ENCODE peak calls at places on chromosomes 11 and 22, in eight cellular contexts. E is mesendoderm; N is neuronal stem cell; O is CD8-positive, alpha-beta memory T cell; A is right lobe of liver; L is heart left ventricle; W is keratinocyte; F is testis. U is an unnamed sample.

GRCh38 chr11:89545701-89546100 is 54.5 kb upstream of the NOX4 start:
- DNase-seq in E (no peak), N (no peak), O (no peak), A (no peak), L (no peak), W (no peak), F (no peak), U (no peak)

GRCh38 chr11:59550842-59551650 is 39.7 kb downstream of the OR4D9 start:
- DNase-seq in E (peak; percentile 97), N (peak; percentile 91), O (peak; percentile 60), A (peak; percentile 64), L (peak; percentile 76), W (no peak), F (peak; percentile 87), U (peak; percentile 92)

GRCh38 chr11:79686703-79687419 is 246.0 kb upstream of the TENM4 start:
- DNase-seq in E (no peak), N (no peak), O (no peak), A (no peak), L (no peak), W (no peak), F (no peak), U (no peak)

GRCh38 chr11:105177658-105178057 is 38.1 kb upstream of the CARD18 start:
- DNase-seq in E (peak; percentile 2), N (no peak), O (no peak), A (no peak), L (no peak), W (no peak), F (no peak), U (no peak)

GRCh38 chr11:23976369-23976768 is 520.5 kb upstream of the LUZP2 start:
- DNase-seq in E (no peak), N (no peak), O (no peak), A (no peak), L (no peak), W (no peak), F (no peak), U (no peak)

GRCh38 chr11:75499423-75500305 is 26.1 kb downstream of the GDPD5 start:
- DNase-seq in E (peak; percentile 72), N (no peak), O (no peak), A (no peak), L (peak; percentile 45), W (no peak), F (peak; percentile 67), U (peak; percentile 89)

GRCh38 chr22:47395481-47395880 is 633.0 kb downstream of the TBC1D22A start:
- DNase-seq in E (no peak), N (no peak), O (no peak), A (peak; percentile 15), L (no peak), W (no peak), F (no peak), U (no peak)

GRCh38 chr11:74992852-74993251 is 4.1 kb downstream of the NEU3 start:
- DNase-seq in E (no peak), N (no peak), O (no peak), A (no peak), L (no peak), W (no peak), F (no peak), U (no peak)

GRCh38 chr22:37419916-37420655 is 7.2 kb downstream of the ELFN2 start:
- DNase-seq in E (peak; percentile 63), N (no peak), O (no peak), A (no peak), L (no peak), W (no peak), F (no peak), U (no peak)

GRCh38 chr11:75424396-75424795 is 8.6 kb downstream of the KLHL35 start:
- DNase-seq in E (peak; percentile 71), N (peak; percentile 61), O (no peak), A (no peak), L (no peak), W (no peak), F (no peak), U (no peak)

GRCh38 chr11:88535266-88535665 is 197.7 kb upstream of the CTSC start:
- DNase-seq in E (no peak), N (no peak), O (no peak), A (no peak), L (no peak), W (no peak), F (no peak), U (no peak)

GRCh38 chr22:43851979-43852307 is 10.4 kb downstream of the SULT4A1 start:
- DNase-seq in E (no peak), N (no peak), O (no peak), A (no peak), L (no peak), W (no peak), F (no peak), U (peak; percentile 1)

GRCh38 chr11:47216141-47216798 is 1.5 kb downstream of the DDB2 start:
- DNase-seq in E (peak; percentile 26), N (no peak), O (peak; percentile 14), A (no peak), L (peak; percentile 35), W (no peak), F (peak; percentile 40), U (no peak)

GRCh38 chr22:46934746-46935491 is 172.5 kb downstream of the TBC1D22A start:
- DNase-seq in E (peak; percentile 74), N (no peak), O (no peak), A (no peak), L (no peak), W (peak; percentile 60), F (no peak), U (no peak)

GRCh38 chr22:44698531-44699421 is 3.2 kb upstream of the PRR5 start:
- DNase-seq in E (peak; percentile 91), N (peak; percentile 52), O (no peak), A (no peak), L (peak; percentile 42), W (no peak), F (no peak), U (peak; percentile 81)

GRCh38 chr11:125086633-125087296 is 23.7 kb downstream of the SLC37A2 start:
- DNase-seq in E (no peak), N (no peak), O (no peak), A (no peak), L (no peak), W (no peak), F (no peak), U (peak; percentile 56)

GRCh38 chr11:104001474-104001873 is 35.0 kb upstream of the DDI1 start:
- DNase-seq in E (no peak), N (no peak), O (no peak), A (no peak), L (no peak), W (no peak), F (no peak), U (no peak)

GRCh38 chr11:48004456-48004855 is 24.1 kb downstream of the PTPRJ start:
- DNase-seq in E (no peak), N (no peak), O (no peak), A (no peak), L (no peak), W (no peak), F (no peak), U (no peak)

GRCh38 chr22:35900483-35901168 is 128.0 kb downstream of the RBFOX2 start:
- DNase-seq in E (peak; percentile 78), N (no peak), O (no peak), A (no peak), L (no peak), W (peak; percentile 25), F (no peak), U (no peak)

GRCh38 chr11:6251990-6252473 is 7.6 kb upstream of the CCKBR start:
- DNase-seq in E (no peak), N (no peak), O (no peak), A (no peak), L (no peak), W (no peak), F (peak; percentile 89), U (no peak)
- H3K27ac ChIP-seq in E (no peak overlapping the region), N (no peak overlapping the region), O (no peak overlapping the region), A (no peak overlapping the region), L (no peak overlapping the region), W (no peak overlapping the region), F (peak overlapping the region; percentile 66), U (peak overlapping the region; percentile 51)

GRCh38 chr11:65384301-65384889 is 1.9 kb upstream of the SLC25A45 start:
- DNase-seq in E (no peak), N (no peak), O (peak; percentile 30), A (no peak), L (peak; percentile 27), W (no peak), F (no peak), U (no peak)
- H3K4me1 ChIP-seq in E (peaks cover 5% of the 10 kb centered on the region), N (peaks cover 16% of the 10 kb centered on the region), O (peaks cover 76% of the 10 kb centered on the region), A (no peaks in the 10 kb centered on the region), L (peaks cover 54% of the 10 kb centered on the region), W (peaks cover 59% of the 10 kb centered on the region), F (peaks cover 40% of the 10 kb centered on the region), U (no peaks in the 10 kb centered on the region)

DNA sequence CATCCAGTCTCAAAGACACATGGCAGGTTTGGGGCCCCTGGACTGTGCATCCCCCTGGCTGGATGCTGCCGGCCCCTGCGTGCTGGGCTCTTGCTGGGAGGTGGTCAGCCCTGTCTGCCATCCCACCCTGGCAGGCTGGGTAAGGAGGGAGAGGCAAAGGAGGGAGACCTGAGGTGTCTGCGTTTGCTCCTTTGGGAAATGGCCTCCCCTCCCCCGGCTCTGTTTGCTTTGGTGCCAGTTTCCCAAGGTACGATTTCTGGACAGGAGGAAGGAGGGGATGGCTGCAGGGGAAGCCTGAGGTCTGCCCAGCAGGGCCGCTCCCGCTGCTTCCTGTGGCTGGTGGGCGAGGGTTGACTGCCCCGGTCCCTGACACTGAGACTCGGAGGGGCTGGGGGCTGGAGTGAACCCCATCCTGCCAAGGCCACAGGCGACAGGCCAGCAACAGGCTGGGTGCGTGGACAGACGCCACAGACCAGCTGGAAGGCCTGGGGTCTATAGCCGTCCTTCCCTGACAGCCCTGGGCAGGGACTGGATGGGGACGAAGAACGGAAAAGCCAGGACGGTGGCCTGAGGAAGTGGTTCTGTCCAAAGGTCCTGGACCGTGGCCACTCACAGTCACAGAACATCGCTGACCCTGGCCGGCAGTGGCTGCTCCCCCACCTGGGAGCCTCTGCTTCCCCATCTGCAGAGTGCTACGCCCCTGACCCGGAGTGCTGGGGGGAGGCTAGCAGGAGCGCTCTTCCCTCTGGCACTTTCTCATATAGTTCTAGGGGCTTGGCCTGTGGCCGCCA is 38.0 kb downstream of the OSBPL5 start:
- DNase-seq in E (no peak), N (no peak), O (no peak), A (peak; percentile 21), L (peak; percentile 18), W (no peak), F (no peak), U (peak; percentile 73)
- H3K27ac ChIP-seq in E (no peak overlapping the region), N (no peak overlapping the region), O (no peak overlapping the region), A (no peak overlapping the region), L (peak overlapping the region; percentile 60), W (no peak overlapping the region), F (no peak overlapping the region), U (peak overlapping the region; percentile 20)

GRCh38 chr11:110798231-110798630 is 86.0 kb upstream of the ARHGAP20 start:
- DNase-seq in E (no peak), N (no peak), O (no peak), A (no peak), L (no peak), W (no peak), F (no peak), U (no peak)
- H3K4me1 ChIP-seq in E (no peaks in the 10 kb centered on the region), N (no peaks in the 10 kb centered on the region), O (no peaks in the 10 kb centered on the region), A (no peaks in the 10 kb centered on the region), L (no peaks in the 10 kb centered on the region), W (no peaks in the 10 kb centered on the region), F (no peaks in the 10 kb centered on the region), U (no peaks in the 10 kb centered on the region)

DNA sequence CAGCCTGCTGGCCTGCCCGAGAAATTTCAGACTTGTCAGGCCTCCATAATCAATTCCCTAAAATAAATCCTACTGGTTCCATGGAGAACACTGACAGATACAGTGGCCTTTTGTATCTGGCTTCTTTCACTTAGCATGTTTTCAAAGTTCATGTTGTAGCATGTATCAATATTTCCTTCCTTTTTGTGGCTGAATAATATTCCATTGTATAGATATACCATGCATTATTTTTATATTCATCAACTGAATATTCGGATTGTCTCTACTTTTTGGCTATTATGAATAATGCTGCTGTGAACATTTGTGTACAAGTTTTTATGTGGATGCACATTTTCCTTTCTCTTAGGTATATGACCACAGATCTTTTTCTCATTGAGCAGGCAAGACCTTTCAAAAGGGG is 10.4 kb downstream of the SPTY2D1 start:
- DNase-seq in E (no peak), N (no peak), O (no peak), A (no peak), L (no peak), W (no peak), F (no peak), U (no peak)
- H3K27ac ChIP-seq in E (no peak overlapping the region), N (no peak overlapping the region), O (no peak overlapping the region), A (no peak overlapping the region), L (no peak overlapping the region), W (no peak overlapping the region), F (no peak overlapping the region), U (no peak overlapping the region)